ENCODE peak calls at places on chromosomes 16 and 17, in five cellular contexts. C is fibroblast of the conjunctiva, N is pancreas, F is hypothalamus, L is HAP-1. R is an unnamed sample.

GRCh38 chr16:63618896-63619295 is 1503.0 kb downstream of the CDH11 start:
- DNase-seq in C (no peak), N (no peak), F (no peak), L (no peak), R (no peak)

GRCh38 chr17:32116937-32117336 is 25.4 kb upstream of the RHOT1 start:
- DNase-seq in C (no peak), N (no peak), F (no peak), L (no peak), R (no peak)

GRCh38 chr16:13453325-13453724 is 466.6 kb upstream of the ERCC4 start:
- DNase-seq in C (no peak), N (peak; percentile 39), F (no peak), L (no peak), R (peak; percentile 55)

GRCh38 chr17:8914554-8914953 is 47.1 kb upstream of the PIK3R6 start:
- DNase-seq in C (no peak), N (no peak), F (no peak), L (no peak), R (no peak)

GRCh38 chr16:57604177-57604576 is 24.3 kb upstream of the ADGRG1 start:
- DNase-seq in C (no peak), N (no peak), F (no peak), L (no peak), R (no peak)

GRCh38 chr17:34673995-34674900 is 94.9 kb downstream of the TMEM132E start:
- DNase-seq in C (no peak), N (no peak), F (no peak), L (no peak), R (no peak)

GRCh38 chr16:3490911-3491629 is 4.2 kb downstream of the C16orf90 start:
- DNase-seq in C (no peak), N (peak; percentile 49), F (no peak), L (peak; percentile 16), R (no peak)

GRCh38 chr16:66250686-66251405 is 115.6 kb upstream of the CDH5 start:
- DNase-seq in C (peak; percentile 51), N (no peak), F (peak; percentile 81), L (no peak), R (no peak)

GRCh38 chr17:79497949-79498348 is 112.9 kb downstream of the RBFOX3 start:
- DNase-seq in C (no peak), N (no peak), F (no peak), L (no peak), R (no peak)

GRCh38 chr16:7703661-7704060 is 371.0 kb downstream of the RBFOX1 start:
- DNase-seq in C (no peak), N (no peak), F (no peak), L (no peak), R (no peak)

GRCh38 chr17:5785867-5786509 is 201.7 kb upstream of the NLRP1 start:
- DNase-seq in C (peak; percentile 12), N (no peak), F (no peak), L (no peak), R (peak; percentile 64)

GRCh38 chr16:4792951-4793513 is 2.1 kb upstream of the SMIM22 start:
- DNase-seq in C (no peak), N (no peak), F (no peak), L (no peak), R (no peak)

R was measured in kidney glomerular epithelial cell.